ENCODE peak calls at places on chromosomes 16 and 17, in eight cellular contexts. One of them, this sample, is unnamed.

GRCh38 chr16:57462978-57463362 is 491 bp downstream of the POLR2C start:
- DNase-seq in stimulated activated naive CD4-positive, alpha-beta T cell: no peak
- DNase-seq in CD8-positive, alpha-beta T cell: no peak
- DNase-seq in lower lobe of right lung: no peak
- DNase-seq in PC-9: no peak
- DNase-seq in B cell: no peak
- DNase-seq in AG10803: no peak
- DNase-seq in CD4-positive, alpha-beta T cell: no peak
- DNase-seq in this sample: no peak

GRCh38 chr17:50096092-50096491 is 941 bp downstream of the PDK2 start:
- DNase-seq in stimulated activated naive CD4-positive, alpha-beta T cell: no peak
- DNase-seq in CD8-positive, alpha-beta T cell: no peak
- DNase-seq in lower lobe of right lung: peak
- DNase-seq in PC-9: no peak
- DNase-seq in B cell: no peak
- DNase-seq in AG10803: no peak
- DNase-seq in CD4-positive, alpha-beta T cell: no peak
- DNase-seq in this sample: no peak

GRCh38 chr16:17024514-17024913 is 446.2 kb downstream of the XYLT1 start:
- DNase-seq in stimulated activated naive CD4-positive, alpha-beta T cell: no peak
- DNase-seq in CD8-positive, alpha-beta T cell: no peak
- DNase-seq in lower lobe of right lung: no peak
- DNase-seq in PC-9: no peak
- DNase-seq in B cell: no peak
- DNase-seq in AG10803: no peak
- DNase-seq in CD4-positive, alpha-beta T cell: no peak
- DNase-seq in this sample: no peak

GRCh38 chr17:39618252-39618913 is 8.4 kb upstream of the PPP1R1B start:
- DNase-seq in stimulated activated naive CD4-positive, alpha-beta T cell: no peak
- DNase-seq in CD8-positive, alpha-beta T cell: no peak
- DNase-seq in lower lobe of right lung: no peak
- DNase-seq in PC-9: no peak
- DNase-seq in B cell: no peak
- DNase-seq in AG10803: no peak
- DNase-seq in CD4-positive, alpha-beta T cell: no peak
- DNase-seq in this sample: no peak

GRCh38 chr17:7241783-7242716 is at the start of gene GABARAP:
- DNase-seq in stimulated activated naive CD4-positive, alpha-beta T cell: peak
- DNase-seq in CD8-positive, alpha-beta T cell: peak
- DNase-seq in lower lobe of right lung: peak
- DNase-seq in PC-9: peak
- DNase-seq in B cell: peak
- DNase-seq in AG10803: peak
- DNase-seq in CD4-positive, alpha-beta T cell: peak
- DNase-seq in this sample: peak

GRCh38 chr17:13883659-13884058 is 185.6 kb upstream of the COX10 start:
- DNase-seq in stimulated activated naive CD4-positive, alpha-beta T cell: no peak
- DNase-seq in CD8-positive, alpha-beta T cell: no peak
- DNase-seq in lower lobe of right lung: no peak
- DNase-seq in PC-9: no peak
- DNase-seq in B cell: no peak
- DNase-seq in AG10803: no peak
- DNase-seq in CD4-positive, alpha-beta T cell: no peak
- DNase-seq in this sample: no peak

GRCh38 chr16:11384956-11385586 is 39.8 kb downstream of the RMI2 start:
- DNase-seq in stimulated activated naive CD4-positive, alpha-beta T cell: no peak
- DNase-seq in CD8-positive, alpha-beta T cell: no peak
- DNase-seq in lower lobe of right lung: no peak
- DNase-seq in PC-9: no peak
- DNase-seq in B cell: no peak
- DNase-seq in AG10803: no peak
- DNase-seq in CD4-positive, alpha-beta T cell: no peak
- DNase-seq in this sample: no peak

GRCh38 chr17:44467108-44467507 is 36.1 kb downstream of the GPATCH8 start:
- DNase-seq in stimulated activated naive CD4-positive, alpha-beta T cell: no peak
- DNase-seq in CD8-positive, alpha-beta T cell: no peak
- DNase-seq in lower lobe of right lung: no peak
- DNase-seq in PC-9: no peak
- DNase-seq in B cell: no peak
- DNase-seq in AG10803: no peak
- DNase-seq in CD4-positive, alpha-beta T cell: no peak
- DNase-seq in this sample: no peak

GRCh38 chr16:621526-622105 is 9.2 kb upstream of the WFIKKN1 start:
- DNase-seq in stimulated activated naive CD4-positive, alpha-beta T cell: no peak
- DNase-seq in CD8-positive, alpha-beta T cell: no peak
- DNase-seq in lower lobe of right lung: no peak
- DNase-seq in PC-9: no peak
- DNase-seq in B cell: no peak
- DNase-seq in AG10803: no peak
- DNase-seq in CD4-positive, alpha-beta T cell: no peak
- DNase-seq in this sample: no peak

GRCh38 chr17:49224198-49224996 is 6.2 kb downstream of the PHOSPHO1 start:
- DNase-seq in stimulated activated naive CD4-positive, alpha-beta T cell: peak
- DNase-seq in CD8-positive, alpha-beta T cell: peak
- DNase-seq in lower lobe of right lung: peak
- DNase-seq in PC-9: no peak
- DNase-seq in B cell: peak
- DNase-seq in AG10803: no peak
- DNase-seq in CD4-positive, alpha-beta T cell: peak
- DNase-seq in this sample: no peak

GRCh38 chr16:318628-319027 is 33.9 kb downstream of the AXIN1 start:
- DNase-seq in stimulated activated naive CD4-positive, alpha-beta T cell: no peak
- DNase-seq in CD8-positive, alpha-beta T cell: no peak
- DNase-seq in lower lobe of right lung: no peak
- DNase-seq in PC-9: no peak
- DNase-seq in B cell: no peak
- DNase-seq in AG10803: no peak
- DNase-seq in CD4-positive, alpha-beta T cell: no peak
- DNase-seq in this sample: no peak

GRCh38 chr17:33674685-33675084 is 381.6 kb upstream of the ASIC2 start:
- DNase-seq in stimulated activated naive CD4-positive, alpha-beta T cell: no peak
- DNase-seq in CD8-positive, alpha-beta T cell: peak
- DNase-seq in lower lobe of right lung: peak
- DNase-seq in PC-9: no peak
- DNase-seq in B cell: peak
- DNase-seq in AG10803: peak
- DNase-seq in CD4-positive, alpha-beta T cell: peak
- DNase-seq in this sample: no peak

GRCh38 chr16:72986011-72986410 is 61.9 kb downstream of the ZFHX3 start:
- DNase-seq in stimulated activated naive CD4-positive, alpha-beta T cell: no peak
- DNase-seq in CD8-positive, alpha-beta T cell: no peak
- DNase-seq in lower lobe of right lung: no peak
- DNase-seq in PC-9: no peak
- DNase-seq in B cell: no peak
- DNase-seq in AG10803: no peak
- DNase-seq in CD4-positive, alpha-beta T cell: no peak
- DNase-seq in this sample: no peak

GRCh38 chr17:8105957-8106398 is 12.3 kb downstream of the ALOXE3 start:
- DNase-seq in stimulated activated naive CD4-positive, alpha-beta T cell: no peak
- DNase-seq in CD8-positive, alpha-beta T cell: no peak
- DNase-seq in lower lobe of right lung: no peak
- DNase-seq in PC-9: no peak
- DNase-seq in B cell: no peak
- DNase-seq in AG10803: peak
- DNase-seq in CD4-positive, alpha-beta T cell: no peak
- DNase-seq in this sample: no peak

GRCh38 chr17:67469208-67469980 is 92.3 kb downstream of the PITPNC1 start:
- DNase-seq in stimulated activated naive CD4-positive, alpha-beta T cell: no peak
- DNase-seq in CD8-positive, alpha-beta T cell: peak
- DNase-seq in lower lobe of right lung: peak
- DNase-seq in PC-9: no peak
- DNase-seq in B cell: no peak
- DNase-seq in AG10803: no peak
- DNase-seq in CD4-positive, alpha-beta T cell: peak
- DNase-seq in this sample: no peak

GRCh38 chr17:5226940-5227878 is 7.5 kb downstream of the SCIMP start:
- DNase-seq in stimulated activated naive CD4-positive, alpha-beta T cell: no peak
- DNase-seq in CD8-positive, alpha-beta T cell: peak
- DNase-seq in lower lobe of right lung: peak
- DNase-seq in PC-9: no peak
- DNase-seq in B cell: peak
- DNase-seq in AG10803: no peak
- DNase-seq in CD4-positive, alpha-beta T cell: no peak
- DNase-seq in this sample: no peak

GRCh38 chr16:89583895-89584644 is 8.5 kb downstream of the CPNE7 start:
- DNase-seq in stimulated activated naive CD4-positive, alpha-beta T cell: no peak
- DNase-seq in CD8-positive, alpha-beta T cell: no peak
- DNase-seq in lower lobe of right lung: no peak
- DNase-seq in PC-9: no peak
- DNase-seq in B cell: no peak
- DNase-seq in AG10803: no peak
- DNase-seq in CD4-positive, alpha-beta T cell: no peak
- DNase-seq in this sample: no peak

GRCh38 chr17:39534768-39535405 is 72.8 kb downstream of the NEUROD2 start:
- DNase-seq in stimulated activated naive CD4-positive, alpha-beta T cell: no peak
- DNase-seq in CD8-positive, alpha-beta T cell: no peak
- DNase-seq in lower lobe of right lung: no peak
- DNase-seq in PC-9: no peak
- DNase-seq in B cell: no peak
- DNase-seq in AG10803: no peak
- DNase-seq in CD4-positive, alpha-beta T cell: no peak
- DNase-seq in this sample: no peak

GRCh38 chr17:39264119-39264518 is 38.4 kb upstream of the STAC2 start:
- DNase-seq in stimulated activated naive CD4-positive, alpha-beta T cell: no peak
- DNase-seq in CD8-positive, alpha-beta T cell: no peak
- DNase-seq in lower lobe of right lung: no peak
- DNase-seq in PC-9: no peak
- DNase-seq in B cell: no peak
- DNase-seq in AG10803: peak
- DNase-seq in CD4-positive, alpha-beta T cell: no peak
- DNase-seq in this sample: no peak

GRCh38 chr16:49278944-49279725 is 2.5 kb downstream of the CBLN1 start:
- DNase-seq in stimulated activated naive CD4-positive, alpha-beta T cell: no peak
- DNase-seq in CD8-positive, alpha-beta T cell: no peak
- DNase-seq in lower lobe of right lung: no peak
- DNase-seq in PC-9: no peak
- DNase-seq in B cell: no peak
- DNase-seq in AG10803: no peak
- DNase-seq in CD4-positive, alpha-beta T cell: no peak
- DNase-seq in this sample: no peak

GRCh38 chr17:6446516-6447100 is 2.4 kb downstream of the PIMREG start:
- DNase-seq in stimulated activated naive CD4-positive, alpha-beta T cell: no peak
- DNase-seq in CD8-positive, alpha-beta T cell: no peak
- DNase-seq in lower lobe of right lung: no peak
- DNase-seq in PC-9: no peak
- DNase-seq in B cell: no peak
- DNase-seq in AG10803: no peak
- DNase-seq in CD4-positive, alpha-beta T cell: no peak
- DNase-seq in this sample: no peak